ENCODE peak calls at places on chromosome 10, in five cellular contexts. Z is CD8-positive, alpha-beta T cell; T is heart left ventricle; H is WTC11; K is transverse colon. U is an unnamed sample.

GRCh38 chr10:2978111-2978510 is 89.2 kb upstream of the PFKP start:
- DNase-seq in Z (no peak), T (no peak), H (no peak), K (no peak), U (no peak)

GRCh38 chr10:132375116-132375794 is 21.7 kb upstream of the PWWP2B start:
- DNase-seq in Z (no peak), T (no peak), H (no peak), K (peak; percentile 5), U (no peak)

GRCh38 chr10:104309980-104310978 is 28.0 kb downstream of the ITPRIP start:
- DNase-seq in Z (no peak), T (peak; percentile 86), H (no peak), K (no peak), U (no peak)

GRCh38 chr10:29955308-29955935 is 104.0 kb downstream of the JCAD start:
- DNase-seq in Z (no peak), T (no peak), H (no peak), K (no peak), U (peak; percentile 33)

GRCh38 chr10:33321516-33321915 is 13.0 kb downstream of the NRP1 start:
- DNase-seq in Z (no peak), T (no peak), H (no peak), K (no peak), U (no peak)

GRCh38 chr10:80568306-80568705 is 30.6 kb downstream of the SH2D4B start:
- DNase-seq in Z (no peak), T (no peak), H (no peak), K (no peak), U (no peak)

GRCh38 chr10:113746188-113746950 is 5.1 kb upstream of the PLEKHS1 start:
- DNase-seq in Z (no peak), T (no peak), H (no peak), K (peak; percentile 85), U (no peak)

GRCh38 chr10:95077556-95077955 is 8.3 kb upstream of the CYP2C8 start:
- DNase-seq in Z (no peak), T (no peak), H (no peak), K (no peak), U (no peak)

GRCh38 chr10:122233857-122234348 is 37.2 kb upstream of the BTBD16 start:
- DNase-seq in Z (no peak), T (peak; percentile 82), H (no peak), K (no peak), U (no peak)

GRCh38 chr10:6019010-6019782 is 41.9 kb upstream of the IL15RA start:
- DNase-seq in Z (no peak), T (no peak), H (no peak), K (no peak), U (no peak)

GRCh38 chr10:77104459-77104980 is 533.1 kb downstream of the KCNMA1 start:
- DNase-seq in Z (no peak), T (peak; percentile 79), H (no peak), K (peak; percentile 9), U (no peak)

GRCh38 chr10:110387983-110388681 is 83.4 kb upstream of the SMNDC1 start:
- DNase-seq in Z (no peak), T (no peak), H (no peak), K (no peak), U (no peak)

GRCh38 chr10:6229746-6230145 is 27.0 kb downstream of the PFKFB3 start:
- DNase-seq in Z (no peak), T (no peak), H (no peak), K (no peak), U (no peak)

GRCh38 chr10:74244097-74244685 is 93.2 kb downstream of the ADK start:
- DNase-seq in Z (no peak), T (no peak), H (no peak), K (no peak), U (peak; percentile 30)

GRCh38 chr10:133292919-133293809 is 15.5 kb downstream of the TUBGCP2 start:
- DNase-seq in Z (no peak), T (no peak), H (no peak), K (no peak), U (no peak)

GRCh38 chr10:110423650-110424049 is 74.1 kb upstream of the DUSP5 start:
- DNase-seq in Z (no peak), T (peak; percentile 53), H (no peak), K (no peak), U (no peak)

GRCh38 chr10:19629559-19629958 is 186.7 kb upstream of the PLXDC2 start:
- DNase-seq in Z (no peak), T (peak; percentile 86), H (peak; percentile 18), K (peak; percentile 30), U (peak; percentile 3)

GRCh38 chr10:8462565-8462964 is 408.1 kb downstream of the GATA3 start:
- DNase-seq in Z (no peak), T (no peak), H (no peak), K (no peak), U (no peak)

GRCh38 chr10:132516771-132517725 is 20.5 kb upstream of the INPP5A start:
- DNase-seq in Z (no peak), T (peak; percentile 97), H (peak; percentile 75), K (peak; percentile 80), U (peak; percentile 74)

GRCh38 chr10:1036341-1036791 is 10.7 kb upstream of the IDI2 start:
- DNase-seq in Z (no peak), T (no peak), H (no peak), K (no peak), U (no peak)

GRCh38 chr10:71274901-71275796 is 43.9 kb upstream of the SLC29A3 start:
- DNase-seq in Z (no peak), T (no peak), H (no peak), K (no peak), U (no peak)
- TF ChIP-seq CTCF in Z (no peak), T (no peak), H (no peak), K (no peak), U (no peak)

DNA sequence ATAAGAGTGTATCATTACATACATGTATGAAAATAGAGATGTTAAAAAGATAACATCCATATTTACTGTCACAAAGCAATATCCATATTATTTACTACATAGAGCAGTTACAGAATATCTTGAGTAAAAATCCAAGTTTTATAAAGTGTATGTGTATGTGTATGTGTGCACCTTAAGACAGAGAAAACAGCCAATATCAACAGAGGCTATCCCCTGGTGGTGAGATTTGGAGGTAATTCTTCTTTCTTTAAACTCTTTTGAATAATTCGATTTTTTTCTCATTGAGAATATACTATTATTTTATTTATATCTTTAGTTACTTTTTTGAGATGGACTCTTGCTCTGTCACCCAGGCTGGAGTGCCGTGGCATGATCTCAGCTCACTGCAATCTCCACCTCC is 18.4 kb downstream of the TRDMT1 start:
- DNase-seq in Z (no peak), T (no peak), H (no peak), K (no peak), U (no peak)
- TF ChIP-seq CTCF in Z (peak; percentile 14), T (peak; percentile 24), H (no peak), K (no peak), U (no peak)

GRCh38 chr10:12974123-12974844 is 27.2 kb downstream of the CCDC3 start:
- DNase-seq in Z (no peak), T (no peak), H (no peak), K (no peak), U (no peak)

GRCh38 chr10:12974845-12975199 is 26.7 kb downstream of the CCDC3 start:
- DNase-seq in Z (no peak), T (no peak), H (no peak), K (no peak), U (no peak)

GRCh38 chr10:12973149-12973718 is 28.3 kb downstream of the CCDC3 start:
- DNase-seq in Z (no peak), T (no peak), H (no peak), K (no peak), U (no peak)

GRCh38 chr10:12975906-12976305 is 25.6 kb downstream of the CCDC3 start:
- DNase-seq in Z (no peak), T (no peak), H (no peak), K (no peak), U (no peak)

DNA sequence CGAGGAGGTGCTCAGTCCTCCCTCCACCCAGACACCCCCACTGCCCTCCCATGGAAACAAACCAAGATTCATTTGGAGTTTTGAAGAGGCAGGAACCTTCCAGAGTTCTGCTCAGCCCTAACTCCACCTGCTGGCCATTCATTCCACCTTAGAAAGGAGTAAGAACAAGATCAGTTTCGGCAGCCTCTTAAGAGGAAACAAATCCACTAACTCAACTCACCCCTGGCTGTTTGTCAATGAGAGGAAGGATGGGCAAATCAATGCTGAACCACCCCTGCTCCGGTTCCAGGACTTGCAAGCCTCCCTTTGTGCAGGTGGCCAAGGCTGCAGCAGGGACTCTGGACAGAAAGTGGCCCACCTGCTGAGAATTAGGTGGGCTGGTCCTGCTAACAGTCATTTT is 26.2 kb downstream of the CCDC3 start:
- DNase-seq in Z (no peak), T (no peak), H (no peak), K (no peak), U (peak; percentile 22)
- TF ChIP-seq CTCF in Z (no peak), T (no peak), H (no peak), K (no peak), U (no peak)

DNA sequence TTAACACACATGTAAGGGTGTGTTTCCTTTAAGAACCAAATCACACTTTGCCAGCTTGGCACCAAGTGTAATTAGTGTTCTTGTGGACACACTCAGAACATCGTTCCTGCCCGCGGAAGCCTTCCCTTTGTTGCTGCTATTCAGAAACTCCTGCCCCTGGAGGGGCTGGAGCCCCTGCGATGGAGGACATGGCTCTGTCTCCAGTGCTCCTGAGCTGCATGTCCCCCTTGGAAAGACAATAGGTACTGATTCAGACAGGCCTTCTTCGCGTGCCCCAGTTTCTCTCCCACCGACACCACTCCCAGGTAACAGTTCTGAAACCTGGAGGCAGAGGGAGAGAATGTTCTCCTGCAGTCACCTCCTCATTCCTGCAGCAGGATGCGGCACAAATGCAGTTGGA is 205.9 kb downstream of the EBF3 start:
- DNase-seq in Z (peak; percentile 31), T (no peak), H (no peak), K (no peak), U (no peak)
- TF ChIP-seq CTCF in Z (no peak), T (no peak), H (no peak), K (no peak), U (no peak)

DNA sequence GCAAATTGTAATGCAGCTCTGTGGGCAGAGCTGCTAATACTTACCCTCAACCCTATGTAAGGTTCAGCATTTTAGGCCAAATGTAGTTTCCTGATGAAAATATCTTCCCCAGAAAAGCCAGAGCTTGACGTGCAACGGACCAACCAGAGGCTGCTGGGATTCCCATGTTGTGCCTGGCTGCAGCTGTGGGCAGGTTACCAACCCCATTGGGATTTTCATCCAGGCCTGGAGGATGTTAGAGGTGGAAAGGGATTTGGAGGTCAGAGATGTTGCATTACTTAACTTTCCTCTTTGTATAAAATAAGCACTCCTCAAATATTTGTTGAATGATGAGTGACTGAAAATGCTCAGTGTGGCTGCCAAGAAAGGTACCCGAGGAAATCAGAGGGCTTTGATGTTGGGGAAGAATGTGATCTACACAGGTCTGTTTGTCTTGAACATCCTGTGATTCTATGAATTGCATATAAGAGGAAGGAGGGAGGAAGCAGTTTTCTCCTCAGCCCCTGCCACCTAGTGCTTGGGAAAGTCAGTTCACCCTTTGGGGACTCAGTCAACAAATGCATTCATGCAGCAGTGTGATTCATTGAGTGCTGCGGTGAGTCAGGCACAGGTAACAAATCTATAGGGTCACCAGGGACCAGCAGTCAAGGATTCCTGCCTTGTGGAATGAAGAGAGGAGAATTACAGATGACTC is 487.2 kb downstream of the RPS24 start:
- DNase-seq in Z (peak; percentile 31), T (no peak), H (peak; percentile 26), K (no peak), U (peak; percentile 70)
- TF ChIP-seq CTCF in Z (no peak), T (no peak), H (no peak), K (no peak), U (peak; percentile 62)

GRCh38 chr10:14971867-14972448 is 12.8 kb downstream of the MEIG1 start:
- DNase-seq in Z (peak; percentile 59), T (peak; percentile 36), H (peak; percentile 61), K (peak; percentile 38), U (peak; percentile 44)
- TF ChIP-seq CTCF in Z (peak; percentile 62), T (peak; percentile 60), H (no peak), K (peak; percentile 40), U (peak; percentile 42)

U was measured in Calu3.